ENCODE peak calls at places on chromosome 12, in nine cellular contexts. A is psoas muscle; Z is uterus; X is Caco-2; J is astrocyte; F is CD8-positive, alpha-beta memory T cell; D is suprapubic skin; Y is NT2/D1; Q is adrenal gland. P is an unnamed sample. For H3K4me1 and H3K36me3, the result is how much of the 10 kb centered on the place peaks cover.

GRCh38 chr12:80714846-80715245 is 1.9 kb upstream of the MYF5 start:
- DNase-seq in A (no peak), Z (no peak), X (no peak), J (no peak), F (no peak), D (no peak), Y (no peak), Q (no peak), P (no peak)

GRCh38 chr12:113465808-113466769 is 5.6 kb downstream of the LHX5 start:
- DNase-seq in A (no peak), Z (no peak), X (no peak), J (no peak), F (no peak), D (no peak), Y (no peak), Q (no peak), P (no peak)

GRCh38 chr12:95182868-95183415 is 34.3 kb downstream of the FGD6 start:
- DNase-seq in A (no peak), Z (no peak), X (no peak), J (peak), F (no peak), D (no peak), Y (no peak), Q (peak), P (no peak)

GRCh38 chr12:68667896-68668295 is 18.9 kb upstream of the NUP107 start:
- DNase-seq in A (no peak), Z (no peak), X (no peak), J (no peak), F (no peak), D (no peak), Y (no peak), Q (no peak), P (no peak)

GRCh38 chr12:132596016-132596415 is 14.4 kb downstream of the LRCOL1 start:
- DNase-seq in A (peak), Z (no peak), X (no peak), J (peak), F (no peak), D (no peak), Y (no peak), Q (peak), P (no peak)

GRCh38 chr12:116853507-116853906 is 27.7 kb downstream of the HRK start:
- DNase-seq in A (no peak), Z (no peak), X (no peak), J (no peak), F (no peak), D (no peak), Y (no peak), Q (no peak), P (no peak)

GRCh38 chr12:39467432-39467870 is 24.5 kb upstream of the KIF21A start:
- DNase-seq in A (no peak), Z (no peak), X (no peak), J (peak), F (no peak), D (no peak), Y (no peak), Q (no peak), P (peak)

GRCh38 chr12:40597133-40597532 is 95.1 kb upstream of the CNTN1 start:
- DNase-seq in A (no peak), Z (no peak), X (no peak), J (no peak), F (no peak), D (no peak), Y (no peak), Q (no peak), P (no peak)

GRCh38 chr12:74415633-74416032 is 122.0 kb upstream of the ATXN7L3B start:
- DNase-seq in A (no peak), Z (no peak), X (no peak), J (peak), F (no peak), D (no peak), Y (peak), Q (no peak), P (peak)

GRCh38 chr12:62760779-62761178 is 174.2 kb downstream of the PPM1H start:
- DNase-seq in A (no peak), Z (no peak), X (no peak), J (peak), F (no peak), D (no peak), Y (no peak), Q (no peak), P (peak)

GRCh38 chr12:51942501-51943000 is 8.9 kb upstream of the ACVR1B start:
- DNase-seq in A (no peak), Z (no peak), X (peak), J (no peak), F (no peak), D (no peak), Y (no peak), Q (no peak), P (no peak)

GRCh38 chr12:29660847-29661246 is 122.9 kb downstream of the TMTC1 start:
- DNase-seq in A (no peak), Z (no peak), X (no peak), J (no peak), F (no peak), D (no peak), Y (no peak), Q (no peak), P (no peak)

GRCh38 chr12:47837190-47838171 is 17.8 kb upstream of the HDAC7 start:
- DNase-seq in A (peak), Z (peak), X (peak), J (no peak), F (peak), D (peak), Y (no peak), Q (peak), P (peak)

GRCh38 chr12:116982721-116983502 is 72.2 kb downstream of the FBXW8 start:
- DNase-seq in A (no peak), Z (peak), X (no peak), J (peak), F (no peak), D (no peak), Y (peak), Q (no peak), P (no peak)

GRCh38 chr12:52867636-52868035 is 18.8 kb upstream of the KRT78 start:
- DNase-seq in A (peak), Z (peak), X (no peak), J (no peak), F (no peak), D (peak), Y (no peak), Q (peak), P (peak)

GRCh38 chr12:121172145-121172544 is 37.8 kb upstream of the P2RX4 start:
- DNase-seq in A (no peak), Z (no peak), X (no peak), J (no peak), F (no peak), D (no peak), Y (no peak), Q (no peak), P (no peak)

GRCh38 chr12:111387747-111388365 is 17.9 kb upstream of the SH2B3 start:
- DNase-seq in A (no peak), Z (no peak), X (no peak), J (no peak), F (no peak), D (no peak), Y (no peak), Q (no peak), P (no peak)

GRCh38 chr12:75404231-75404630 is 13.3 kb downstream of the GLIPR1L2 start:
- DNase-seq in A (no peak), Z (no peak), X (no peak), J (no peak), F (no peak), D (no peak), Y (no peak), Q (no peak), P (no peak)

GRCh38 chr12:106123551-106123991 is 15.2 kb downstream of the NUAK1 start:
- DNase-seq in A (peak), Z (peak), X (peak), J (no peak), F (no peak), D (no peak), Y (no peak), Q (peak), P (peak)

GRCh38 chr12:93763746-93764147 is 86.6 kb downstream of the CRADD start:
- DNase-seq in A (no peak), Z (no peak), X (no peak), J (no peak), F (no peak), D (no peak), Y (no peak), Q (no peak), P (no peak)

GRCh38 chr12:93766802-93767523 is 89.8 kb downstream of the CRADD start:
- DNase-seq in A (no peak), Z (peak), X (no peak), J (peak), F (no peak), D (no peak), Y (no peak), Q (peak), P (peak)

GRCh38 chr12:93767524-93767863 is 90.3 kb downstream of the CRADD start:
- DNase-seq in A (no peak), Z (no peak), X (no peak), J (no peak), F (no peak), D (no peak), Y (no peak), Q (no peak), P (no peak)

GRCh38 chr12:93762912-93763311 is 85.7 kb downstream of the CRADD start:
- DNase-seq in A (no peak), Z (no peak), X (no peak), J (no peak), F (no peak), D (no peak), Y (no peak), Q (no peak), P (no peak)

GRCh38 chr12:93766371-93766770 is 89.2 kb downstream of the CRADD start:
- DNase-seq in A (no peak), Z (no peak), X (no peak), J (no peak), F (no peak), D (no peak), Y (no peak), Q (no peak), P (no peak)
- H3K4me1 ChIP-seq in A (under half), Z (under half), X (under half), J (under half), F (under half), D (under half), Y (under half), Q (under half), P (under half)

GRCh38 chr12:49902399-49903350 is 1.0 kb downstream of the FAIM2 start:
- DNase-seq in A (no peak), Z (no peak), X (no peak), J (no peak), F (no peak), D (no peak), Y (no peak), Q (no peak), P (no peak)
- H3K4me3 ChIP-seq in A (no peak), Z (no peak), X (no peak), J (no peak), F (no peak), D (no peak), Y (no peak), Q (no peak), P (no peak)

GRCh38 chr12:6223545-6223944 is 23.3 kb downstream of the CD9 start:
- DNase-seq in A (no peak), Z (no peak), X (no peak), J (no peak), F (no peak), D (no peak), Y (no peak), Q (no peak), P (no peak)
- H3K36me3 ChIP-seq in A (under half), Z (under half), X (under half), J (under half), F (under half), D (under half), Y (half or more), Q (under half), P (under half)

GRCh38 chr12:65664715-65665250 is 159.5 kb upstream of the HMGA2 start:
- DNase-seq in A (no peak), Z (no peak), X (no peak), J (no peak), F (no peak), D (no peak), Y (no peak), Q (no peak), P (no peak)

GRCh38 chr12:65663097-65663496 is 161.2 kb upstream of the HMGA2 start:
- DNase-seq in A (no peak), Z (no peak), X (no peak), J (no peak), F (no peak), D (no peak), Y (no peak), Q (no peak), P (no peak)

GRCh38 chr12:65663648-65664047 is 160.6 kb upstream of the HMGA2 start:
- DNase-seq in A (no peak), Z (no peak), X (no peak), J (peak), F (no peak), D (no peak), Y (no peak), Q (no peak), P (no peak)

GRCh38 chr12:65660096-65660495 is 164.2 kb upstream of the HMGA2 start:
- DNase-seq in A (no peak), Z (no peak), X (no peak), J (no peak), F (no peak), D (no peak), Y (no peak), Q (no peak), P (no peak)

GRCh38 chr12:65662590-65662989 is 161.7 kb upstream of the HMGA2 start:
- DNase-seq in A (no peak), Z (no peak), X (no peak), J (no peak), F (no peak), D (no peak), Y (no peak), Q (no peak), P (no peak)
- H3K4me1 ChIP-seq in A (under half), Z (under half), X (under half), J (under half), F (under half), D (under half), Y (under half), Q (under half), P (under half)

P was measured in small intestine.